ENCODE peak calls at places on chromosomes 13 and 19, in nine cellular contexts. Y is stimulated activated CD8-positive, alpha-beta memory T cell treated with anti-CD3 and anti-CD28 coated beads, Interleukin-15, amount 100 ng/mL, for 1 hour; B is WERI-Rb-1; R is cardiac muscle cell; Z is Kasumi-1; P is osteoblast; N is astrocyte of the spinal cord; X is KBM-7; A is cardiac fibroblast. M is an unnamed sample.

GRCh38 chr13:30718661-30719520 is 16.5 kb upstream of the ALOX5AP start:
- DNase-seq in Y (no peak), B (no peak), R (no peak), Z (no peak), P (peak), N (peak), X (no peak), A (peak), M (no peak)

GRCh38 chr19:41195675-41196497 is 2.9 kb downstream of the CYP2S1 start:
- DNase-seq in Y (no peak), B (no peak), R (no peak), Z (no peak), P (peak), N (no peak), X (no peak), A (no peak), M (peak)

GRCh38 chr13:42110410-42111155 is 62.1 kb downstream of the DGKH start:
- DNase-seq in Y (peak), B (no peak), R (peak), Z (peak), P (peak), N (peak), X (peak), A (peak), M (peak)

GRCh38 chr13:60143775-60144174 is 20.0 kb downstream of the DIAPH3 start:
- DNase-seq in Y (no peak), B (no peak), R (no peak), Z (no peak), P (no peak), N (no peak), X (no peak), A (peak), M (peak)

GRCh38 chr13:24038846-24039330 is 121.6 kb upstream of the SPATA13 start:
- DNase-seq in Y (no peak), B (no peak), R (no peak), Z (no peak), P (peak), N (peak), X (no peak), A (no peak), M (no peak)

GRCh38 chr13:99415851-99416331 is 85.4 kb upstream of the TM9SF2 start:
- DNase-seq in Y (no peak), B (no peak), R (no peak), Z (no peak), P (no peak), N (no peak), X (no peak), A (no peak), M (no peak)

GRCh38 chr13:48493076-48493765 is 39.7 kb downstream of the RCBTB2 start:
- DNase-seq in Y (no peak), B (no peak), R (no peak), Z (no peak), P (no peak), N (no peak), X (peak), A (peak), M (no peak)

GRCh38 chr19:12788682-12789097 is 2.6 kb upstream of the JUNB start:
- DNase-seq in Y (no peak), B (peak), R (peak), Z (peak), P (peak), N (peak), X (peak), A (peak), M (peak)

GRCh38 chr13:52105841-52106240 is 23.0 kb downstream of the NEK5 start:
- DNase-seq in Y (no peak), B (no peak), R (no peak), Z (no peak), P (no peak), N (no peak), X (no peak), A (no peak), M (no peak)

GRCh38 chr13:112024577-112024976 is 42.4 kb upstream of the SOX1 start:
- DNase-seq in Y (no peak), B (no peak), R (no peak), Z (no peak), P (no peak), N (no peak), X (no peak), A (no peak), M (no peak)

GRCh38 chr13:20411638-20412342 is 113.9 kb downstream of the CRYL1 start:
- DNase-seq in Y (no peak), B (no peak), R (no peak), Z (peak), P (no peak), N (no peak), X (peak), A (no peak), M (no peak)

GRCh38 chr13:31090921-31091624 is 70.6 kb downstream of the HSPH1 start:
- DNase-seq in Y (no peak), B (no peak), R (no peak), Z (no peak), P (peak), N (peak), X (peak), A (peak), M (peak)

GRCh38 chr13:60397693-60398437 is 845 bp downstream of the TDRD3 start:
- DNase-seq in Y (no peak), B (peak), R (peak), Z (peak), P (peak), N (peak), X (peak), A (peak), M (peak)

GRCh38 chr19:46297700-46298476 is 1.0 kb downstream of the HIF3A start:
- DNase-seq in Y (no peak), B (no peak), R (no peak), Z (no peak), P (peak), N (peak), X (no peak), A (peak), M (peak)

GRCh38 chr19:54189020-54189667 is at the start of gene MBOAT7:
- DNase-seq in Y (no peak), B (no peak), R (no peak), Z (no peak), P (no peak), N (no peak), X (no peak), A (no peak), M (no peak)

GRCh38 chr19:10289836-10290438 is at the start of gene ICAM5:
- DNase-seq in Y (no peak), B (peak), R (peak), Z (peak), P (peak), N (no peak), X (peak), A (no peak), M (no peak)

GRCh38 chr19:8194528-8195275 is 14.5 kb upstream of the CERS4 start:
- DNase-seq in Y (no peak), B (peak), R (no peak), Z (peak), P (no peak), N (no peak), X (peak), A (no peak), M (no peak)

GRCh38 chr13:69980799-69981198 is 126.8 kb upstream of the ATXN8OS start:
- DNase-seq in Y (no peak), B (no peak), R (no peak), Z (no peak), P (no peak), N (no peak), X (no peak), A (no peak), M (no peak)

GRCh38 chr19:47315125-47315821 is 5.6 kb downstream of the C5AR1 start:
- DNase-seq in Y (no peak), B (no peak), R (no peak), Z (peak), P (peak), N (peak), X (peak), A (peak), M (peak)

GRCh38 chr19:32652893-32653625 is 21.9 kb downstream of the ANKRD27 start:
- DNase-seq in Y (no peak), B (no peak), R (peak), Z (no peak), P (peak), N (peak), X (no peak), A (peak), M (peak)

GRCh38 chr19:51136891-51137551 is 5.1 kb upstream of the SIGLEC7 start:
- DNase-seq in Y (no peak), B (no peak), R (no peak), Z (peak), P (peak), N (no peak), X (peak), A (peak), M (no peak)

GRCh38 chr19:48319647-48320537 is 5.5 kb upstream of the EMP3 start:
- DNase-seq in Y (peak), B (peak), R (peak), Z (peak), P (peak), N (peak), X (peak), A (peak), M (peak)

GRCh38 chr19:17264641-17264979 is at the start of gene USHBP1:
- DNase-seq in Y (no peak), B (no peak), R (no peak), Z (no peak), P (peak), N (no peak), X (no peak), A (no peak), M (peak)

GRCh38 chr19:47754206-47755064 is 9.1 kb downstream of the NOP53 start:
- DNase-seq in Y (no peak), B (no peak), R (no peak), Z (no peak), P (peak), N (no peak), X (no peak), A (no peak), M (no peak)

GRCh38 chr13:65112123-65113075 is 2117.7 kb downstream of the PCDH9 start:
- DNase-seq in Y (no peak), B (no peak), R (no peak), Z (no peak), P (no peak), N (peak), X (no peak), A (no peak), M (no peak)

GRCh38 chr13:23020246-23020843 is 160.4 kb upstream of the SGCG start:
- DNase-seq in Y (no peak), B (peak), R (peak), Z (peak), P (no peak), N (peak), X (peak), A (peak), M (peak)

GRCh38 chr13:112776971-112777370 is 87.1 kb downstream of the ATP11A start:
- DNase-seq in Y (no peak), B (no peak), R (no peak), Z (no peak), P (peak), N (no peak), X (no peak), A (no peak), M (no peak)

GRCh38 chr13:29587645-29588044 is 7.8 kb downstream of the SLC7A1 start:
- DNase-seq in Y (no peak), B (no peak), R (no peak), Z (no peak), P (peak), N (no peak), X (no peak), A (no peak), M (no peak)